ENCODE peak calls at places on chromosome 2, in four cellular contexts. E, N, Q and T are unnamed samples.

GRCh38 chr2:235665656-235666239 is 171.9 kb downstream of the AGAP1 start:
- DNase-seq in E (no peak), N (no peak), Q (no peak), T (no peak)

GRCh38 chr2:127576433-127577207 is 41.1 kb downstream of the MYO7B start:
- DNase-seq in E (no peak), N (no peak), Q (no peak), T (no peak)

GRCh38 chr2:182228741-182229140 is 198.1 kb downstream of the PDE1A start:
- DNase-seq in E (no peak), N (no peak), Q (no peak), T (no peak)

GRCh38 chr2:33272001-33272400 is 204.4 kb upstream of the RASGRP3 start:
- DNase-seq in E (no peak), N (no peak), Q (peak; percentile 71), T (no peak)

GRCh38 chr2:64122358-64122757 is 21.9 kb downstream of the PELI1 start:
- DNase-seq in E (no peak), N (no peak), Q (no peak), T (no peak)

GRCh38 chr2:33209976-33210375 is 263.2 kb downstream of the LTBP1 start:
- DNase-seq in E (no peak), N (peak; percentile 24), Q (no peak), T (no peak)

GRCh38 chr2:144137705-144138428 is 382.1 kb downstream of the ZEB2 start:
- DNase-seq in E (peak; percentile 34), N (no peak), Q (no peak), T (no peak)

GRCh38 chr2:139160838-139161237 is 380.6 kb upstream of the NXPH2 start:
- DNase-seq in E (no peak), N (no peak), Q (no peak), T (no peak)

GRCh38 chr2:113978524-113979171 is 88.8 kb downstream of the ACTR3 start:
- DNase-seq in E (no peak), N (no peak), Q (no peak), T (no peak)

DNA sequence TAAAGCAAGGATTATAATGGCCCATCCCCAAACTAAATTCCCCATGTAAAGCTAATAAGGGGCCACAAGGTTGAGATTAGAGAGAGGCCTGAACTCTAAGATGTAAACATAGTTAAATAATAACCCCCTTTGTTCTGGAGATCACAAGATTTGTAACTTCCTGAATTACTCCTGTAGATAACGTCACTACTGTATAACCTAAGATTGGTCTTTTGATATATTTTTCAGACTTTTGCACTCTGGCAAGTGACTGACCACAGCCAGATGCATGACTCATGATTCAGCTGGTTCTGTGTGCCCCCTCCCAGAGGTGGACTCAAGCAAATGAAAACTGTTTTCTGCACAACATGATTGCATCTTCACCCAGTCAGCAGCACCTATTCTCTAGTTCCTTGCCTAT is 686.0 kb upstream of the DDX18 start:
- DNase-seq in E (peak; percentile 1), N (no peak), Q (no peak), T (no peak)
- TF ChIP-seq USF2 in E (no peak), N (no peak), Q (no peak), T (no peak)

GRCh38 chr2:214180686-214181085 is 230.2 kb upstream of the VWC2L start:
- DNase-seq in E (no peak), N (no peak), Q (no peak), T (no peak)

GRCh38 chr2:214185546-214185945 is 225.3 kb upstream of the VWC2L start:
- DNase-seq in E (no peak), N (no peak), Q (no peak), T (no peak)

DNA sequence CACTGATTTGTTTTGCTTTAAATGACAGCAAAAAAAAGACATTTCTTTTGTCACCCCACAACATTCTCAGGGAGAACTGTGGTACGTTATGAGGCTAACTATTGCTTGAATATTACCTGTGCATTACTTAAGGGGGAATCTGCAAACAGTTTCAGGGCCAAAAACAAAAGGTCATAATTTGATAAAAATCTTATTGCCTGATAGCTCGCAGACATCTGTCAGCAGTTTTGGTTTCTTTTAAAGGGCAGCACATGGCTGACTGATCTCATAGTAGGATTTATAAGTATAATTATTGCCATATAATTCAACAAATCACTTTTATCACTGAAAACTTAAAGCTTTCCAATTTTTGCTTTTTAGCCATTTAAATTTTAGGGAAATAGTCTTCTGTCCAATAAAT is 226.4 kb upstream of the VWC2L start:
- DNase-seq in E (no peak), N (no peak), Q (no peak), T (no peak)
- TF ChIP-seq SP1 in E (no peak), N (no peak), Q (no peak), T (no peak)

GRCh38 chr2:241010531-241011295 is 12.3 kb downstream of the SNED1 start:
- DNase-seq in E (no peak), N (no peak), Q (no peak), T (no peak)
- TF ChIP-seq TCF7 in E (no peak), N (no peak), Q (no peak), T (no peak)

DNA sequence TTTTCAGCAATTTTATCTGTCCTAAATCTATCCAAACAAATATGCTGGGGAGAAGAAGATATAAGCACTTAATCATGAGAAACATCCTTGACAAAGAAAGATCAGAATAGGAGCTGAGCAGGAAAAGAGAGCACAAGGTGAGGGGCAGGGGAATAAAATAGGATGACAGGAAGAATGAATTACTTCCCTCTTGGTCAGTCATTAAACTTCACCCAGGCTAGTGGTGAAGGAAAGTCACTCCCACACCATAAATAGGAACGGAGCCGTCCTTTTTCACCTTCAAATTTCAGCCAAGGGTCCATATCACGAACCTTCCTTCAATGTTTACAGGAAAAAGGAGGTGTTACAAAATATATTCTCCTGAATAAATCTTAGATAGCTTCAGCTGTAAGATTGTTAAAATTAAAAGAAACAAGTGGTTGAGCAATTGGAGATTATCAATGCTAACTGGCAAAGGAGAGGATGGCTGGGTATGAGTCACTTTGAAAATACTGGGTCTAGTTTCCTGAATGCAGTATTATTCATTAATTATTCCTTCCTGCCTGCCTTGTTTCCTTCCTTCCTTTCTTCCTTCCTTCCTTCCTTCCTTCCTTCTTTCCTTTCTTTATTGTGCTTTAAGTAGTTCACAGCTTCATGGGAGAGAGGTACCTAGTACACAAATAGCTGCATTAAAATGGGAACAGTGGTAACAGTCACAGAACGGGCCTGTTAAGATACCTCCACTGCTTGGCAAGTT is 292.3 kb upstream of the ID2 start:
- DNase-seq in E (no peak), N (no peak), Q (no peak), T (no peak)
- TF ChIP-seq USF2 in E (no peak), N (no peak), Q (no peak), T (no peak)

GRCh38 chr2:58558866-58559265 is 317.7 kb upstream of the FANCL start:
- DNase-seq in E (no peak), N (no peak), Q (no peak), T (no peak)
- TF ChIP-seq SP1 in E (no peak), N (no peak), Q (no peak), T (no peak)

GRCh38 chr2:128701443-128701842 is 382.8 kb upstream of the HS6ST1 start:
- DNase-seq in E (no peak), N (no peak), Q (no peak), T (no peak)
- TF ChIP-seq TCF7 in E (no peak), N (no peak), Q (no peak), T (no peak)